ENCODE peak calls at places on chromosome 7, in ten cellular contexts. F is H54, Y is esophagus squamous epithelium, I is ovary, G is heart left ventricle, E is tibial nerve, J is transverse colon, T is sigmoid colon, Z is NB4, V is GM12892. X is an unnamed sample.

GRCh38 chr7:21908746-21909145 is 37.0 kb downstream of the CDCA7L start:
- DNase-seq in G (no peak), V (no peak), T (no peak), Y (no peak), Z (no peak), E (no peak), J (no peak), F (no peak), I (no peak), X (no peak)

GRCh38 chr7:85023066-85023687 is 163.7 kb downstream of the SEMA3D start:
- DNase-seq in I (no peak), J (no peak), Z (peak; percentile 57), E (no peak), V (no peak), F (no peak), Y (no peak), G (no peak), T (no peak), X (peak; percentile 27)

GRCh38 chr7:141073173-141073640 is 657 bp upstream of the TMEM178B start:
- DNase-seq in F (no peak), V (no peak), E (no peak), Y (no peak), J (peak; percentile 9), I (no peak), G (peak; percentile 44), Z (no peak), T (no peak), X (peak; percentile 18)

GRCh38 chr7:150855046-150855445 is 2.7 kb downstream of the AOC1 start:
- DNase-seq in T (peak; percentile 32), G (no peak), J (no peak), F (no peak), I (peak; percentile 3), Y (no peak), Z (no peak), V (no peak), E (no peak), X (no peak)

GRCh38 chr7:24965831-24966708 is 13.9 kb downstream of the OSBPL3 start:
- DNase-seq in V (peak; percentile 32), I (no peak), Z (peak; percentile 60), E (no peak), F (no peak), Y (no peak), T (no peak), J (peak; percentile 62), G (no peak), X (peak; percentile 28)

GRCh38 chr7:68364871-68365625 is 1233.2 kb upstream of the AUTS2 start:
- DNase-seq in Z (no peak), J (no peak), T (no peak), E (no peak), I (no peak), V (no peak), F (no peak), Y (no peak), G (no peak), X (no peak)

GRCh38 chr7:35257251-35258124 is 3.6 kb upstream of the TBX20 start:
- DNase-seq in T (no peak), J (no peak), Z (no peak), E (no peak), F (no peak), V (no peak), I (no peak), Y (no peak), G (peak; percentile 70), X (no peak)

GRCh38 chr7:28708458-28708951 is 249.6 kb downstream of the TRIL start:
- DNase-seq in Y (no peak), T (no peak), G (no peak), F (no peak), I (no peak), V (no peak), J (no peak), E (no peak), Z (no peak), X (no peak)

GRCh38 chr7:131555565-131556054 is 818 bp downstream of the PODXL start:
- DNase-seq in V (no peak), G (no peak), Y (no peak), I (no peak), F (no peak), Z (peak; percentile 29), J (no peak), E (no peak), T (peak; percentile 65), X (no peak)

GRCh38 chr7:131556055-131556911 is at the start of gene PODXL:
- DNase-seq in Z (peak; percentile 89), G (peak; percentile 82), F (peak; percentile 86), T (peak; percentile 85), Y (no peak), J (peak; percentile 74), I (peak; percentile 66), E (no peak), V (peak; percentile 80), X (peak; percentile 67)

GRCh38 chr7:131560061-131560460 is 3.6 kb upstream of the PODXL start:
- DNase-seq in Z (no peak), I (no peak), F (no peak), Y (no peak), T (no peak), G (no peak), E (no peak), J (no peak), V (no peak), X (no peak)

GRCh38 chr7:131556912-131557457 is 557 bp upstream of the PODXL start:
- DNase-seq in T (no peak), E (no peak), I (no peak), J (no peak), Z (peak; percentile 18), V (no peak), F (no peak), G (no peak), Y (no peak), X (no peak)

GRCh38 chr7:131557521-131558385 is 1.3 kb upstream of the PODXL start:
- DNase-seq in I (peak; percentile 49), E (no peak), T (peak; percentile 69), Y (no peak), F (no peak), J (peak; percentile 18), G (peak; percentile 57), Z (no peak), V (no peak), X (no peak)
- TF ChIP-seq POLR2A in I (no peak), E (no peak), T (no peak), Y (no peak), F (no peak), J (no peak), G (peak; percentile 16), Z (no peak), V (no peak), X (no peak)

DNA sequence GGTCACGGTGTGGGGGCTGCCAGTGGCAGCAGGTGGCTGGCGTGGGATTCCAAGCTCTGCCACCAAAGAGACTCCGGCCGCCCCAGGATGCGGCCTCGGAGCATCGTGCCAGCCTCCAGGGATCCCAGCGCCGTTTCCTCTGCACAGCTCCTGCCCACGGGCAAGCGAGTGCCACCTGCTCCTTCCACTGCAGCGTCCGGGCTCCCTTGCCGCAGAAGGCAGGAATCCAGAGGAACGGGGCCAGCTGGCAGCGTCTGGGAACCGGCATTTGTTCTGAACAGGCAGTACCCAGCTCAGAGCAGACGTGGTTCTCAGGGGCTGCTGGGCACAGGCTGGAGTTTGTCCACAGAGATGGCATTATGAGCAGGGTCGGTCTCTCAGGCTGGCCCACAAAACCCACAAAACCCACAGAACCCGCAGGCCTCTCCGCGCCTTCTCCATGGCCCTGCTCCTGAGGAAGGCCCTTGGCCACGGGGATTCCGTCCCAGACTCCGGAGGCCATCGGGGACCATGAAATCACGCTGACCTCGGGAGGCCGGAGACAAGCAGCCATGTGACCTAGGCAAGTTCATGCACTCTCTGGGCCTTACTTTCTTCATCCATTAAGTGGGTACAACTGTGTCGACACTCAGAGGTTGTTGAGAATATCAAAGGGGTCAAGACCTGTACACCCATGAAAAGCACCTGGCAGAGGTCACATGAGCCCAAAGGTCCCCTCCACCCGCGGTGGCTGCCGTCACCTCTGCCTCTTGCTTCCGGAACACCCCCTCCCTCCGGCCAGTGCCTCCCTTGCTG is 72.1 kb upstream of the TNRC18 start:
- DNase-seq in F (no peak), T (peak; percentile 95), I (no peak), V (no peak), Z (peak; percentile 29), E (no peak), G (peak; percentile 93), J (peak; percentile 57), Y (no peak), X (no peak)
- TF ChIP-seq POLR2A in F (no peak), T (no peak), I (no peak), V (no peak), Z (no peak), E (no peak), G (no peak), J (no peak), Y (no peak), X (no peak)

GRCh38 chr7:2819161-2819953 is 24.8 kb downstream of the GNA12 start:
- DNase-seq in I (no peak), E (no peak), Y (no peak), V (no peak), G (no peak), F (no peak), J (no peak), Z (no peak), T (no peak), X (no peak)

GRCh38 chr7:2819954-2820397 is 24.1 kb downstream of the GNA12 start:
- DNase-seq in F (no peak), I (no peak), V (no peak), J (no peak), E (no peak), Y (no peak), T (peak; percentile 33), G (no peak), Z (no peak), X (no peak)

GRCh38 chr7:2818653-2819052 is 25.5 kb downstream of the GNA12 start:
- DNase-seq in F (no peak), Y (no peak), I (no peak), Z (no peak), G (no peak), T (no peak), E (no peak), J (no peak), V (no peak), X (no peak)

GRCh38 chr7:2815523-2816240 is 28.4 kb downstream of the GNA12 start:
- DNase-seq in I (no peak), V (no peak), T (peak; percentile 56), Y (no peak), J (no peak), G (no peak), Z (peak; percentile 34), F (no peak), E (no peak), X (no peak)

DNA sequence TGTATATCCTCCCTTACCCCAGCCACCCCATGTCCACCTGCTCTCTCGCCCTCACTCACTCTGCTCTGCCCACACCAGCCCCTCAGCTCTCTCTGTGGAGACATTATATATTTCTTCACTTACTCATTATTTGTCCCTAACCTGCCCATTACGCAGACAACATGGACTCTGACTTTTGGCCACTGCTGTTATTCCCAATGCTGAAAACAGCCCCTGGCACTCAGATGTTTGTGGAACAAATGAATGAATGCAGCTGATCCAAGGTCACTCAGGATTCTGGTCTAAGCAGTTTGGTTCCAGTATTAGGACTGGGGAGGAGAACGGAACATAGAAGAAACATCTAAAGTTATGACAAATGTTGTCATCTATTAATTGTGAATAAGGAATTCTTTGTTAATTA is 26.7 kb downstream of the GNA12 start:
- DNase-seq in Y (no peak), F (no peak), G (no peak), E (no peak), T (peak; percentile 41), Z (no peak), J (no peak), I (no peak), V (no peak), X (no peak)
- TF ChIP-seq POLR2A in Y (no peak), F (no peak), G (no peak), E (no peak), T (no peak), Z (no peak), J (no peak), I (no peak), V (no peak), X (no peak)

DNA sequence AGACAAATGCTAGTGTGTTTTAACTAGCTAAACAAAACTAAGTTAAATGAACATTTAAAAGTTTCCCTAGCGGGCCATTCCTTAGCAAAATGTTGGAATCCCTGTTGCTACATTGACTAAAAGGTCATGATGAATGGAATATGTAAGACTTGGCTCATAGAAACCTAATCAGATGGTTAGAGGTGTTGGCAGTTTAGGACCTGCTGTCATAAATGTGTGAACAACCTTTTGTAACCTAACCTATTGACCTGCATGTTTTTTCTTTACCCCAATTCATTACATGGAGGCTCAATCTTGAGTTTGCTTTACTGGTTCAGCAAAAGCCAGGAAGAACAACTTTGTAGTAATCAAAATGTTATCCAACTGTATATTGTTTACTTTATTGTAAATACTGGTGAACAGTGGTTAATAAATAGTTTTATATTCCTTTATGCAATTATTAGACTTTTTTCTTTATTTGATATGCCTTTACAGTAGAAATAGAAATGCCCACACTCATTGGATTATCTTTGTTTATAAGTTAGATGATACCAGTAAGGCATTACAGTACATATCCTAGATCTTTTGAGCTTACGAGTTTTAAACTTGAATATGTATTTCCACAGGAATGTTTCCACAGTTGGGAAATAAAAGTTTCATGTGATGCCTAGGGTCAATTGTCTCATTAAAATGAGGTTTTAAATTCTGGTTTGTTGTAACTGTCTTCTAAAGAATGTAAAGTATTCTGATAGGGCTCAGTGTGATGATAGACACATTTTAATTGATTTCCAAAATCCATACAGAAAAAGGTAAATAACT is 11.6 kb downstream of the CBX3 start:
- DNase-seq in G (no peak), Z (no peak), I (no peak), E (no peak), V (no peak), J (no peak), F (no peak), Y (no peak), T (no peak), X (peak; percentile 32)
- TF ChIP-seq POLR2A in G (no peak), Z (no peak), I (no peak), E (no peak), V (peak; percentile 56), J (no peak), F (no peak), Y (no peak), T (no peak), X (peak; percentile 17)